ENCODE peak calls at places on chromosomes 3 and 15, in nine cellular contexts. T is AG09309; N is tibial artery; P is heart left ventricle; X is A549; L is cardiac muscle cell; H is CD8-positive, alpha-beta T cell; V is testis; R is heart right ventricle. W is an unnamed sample.
A peak's percentile ranks its signal among the peaks of the same experiment; 100 is the strongest.

GRCh38 chr3:31043184-31043819 is 148.8 kb upstream of the GADL1 start:
- DNase-seq in P (no peak), X (no peak), T (peak; percentile 52), N (peak; percentile 24), V (no peak), R (no peak), H (no peak), L (no peak), W (peak; percentile 85)

GRCh38 chr3:134487406-134487805 is 1.5 kb downstream of the CEP63 start:
- DNase-seq in P (no peak), N (no peak), L (no peak), R (no peak), T (no peak), X (no peak), V (no peak), H (no peak), W (no peak)

GRCh38 chr3:37324752-37325407 is 150.5 kb upstream of the LRRFIP2 start:
- DNase-seq in P (no peak), X (no peak), T (no peak), H (no peak), N (no peak), V (no peak), R (no peak), L (no peak), W (peak; percentile 86)

GRCh38 chr3:100492059-100492809 is at the start of gene TMEM45A:
- DNase-seq in X (peak; percentile 95), H (peak; percentile 10), V (peak; percentile 97), P (peak; percentile 98), L (peak; percentile 96), R (peak; percentile 93), T (peak; percentile 92), N (peak; percentile 96), W (peak; percentile 94)

GRCh38 chr3:101512521-101513418 is at the start of gene SENP7:
- DNase-seq in V (peak; percentile 89), P (peak; percentile 91), N (peak; percentile 85), H (peak; percentile 38), R (peak; percentile 90), L (peak; percentile 85), X (peak; percentile 85), T (peak; percentile 37), W (peak; percentile 79)

GRCh38 chr15:69996321-69996720 is 101.4 kb downstream of the TLE3 start:
- DNase-seq in T (no peak), H (no peak), P (no peak), R (no peak), N (no peak), V (no peak), X (no peak), L (no peak), W (no peak)

GRCh38 chr3:166191406-166191805 is 354.2 kb upstream of the BCHE start:
- DNase-seq in R (no peak), N (no peak), L (no peak), H (no peak), V (no peak), P (no peak), X (no peak), T (no peak), W (no peak)

GRCh38 chr15:70062321-70062956 is 35.3 kb downstream of the TLE3 start:
- DNase-seq in N (peak; percentile 53), P (peak; percentile 77), L (no peak), R (peak; percentile 78), X (no peak), T (peak; percentile 76), V (peak; percentile 78), H (no peak), W (peak; percentile 95)

GRCh38 chr3:152737021-152737908 is 97.7 kb upstream of the P2RY1 start:
- DNase-seq in X (peak; percentile 3), R (peak; percentile 11), L (no peak), P (no peak), N (peak; percentile 34), T (no peak), H (no peak), V (no peak), W (peak; percentile 92)

GRCh38 chr15:34013746-34014145 is 25.3 kb downstream of the AVEN start:
- DNase-seq in R (no peak), P (no peak), N (no peak), L (no peak), H (no peak), V (no peak), T (no peak), X (no peak), W (no peak)

GRCh38 chr3:147257972-147258371 is 148.4 kb downstream of the ZIC4 start:
- DNase-seq in N (no peak), L (no peak), H (no peak), R (no peak), X (no peak), P (no peak), T (no peak), V (no peak), W (no peak)

GRCh38 chr15:58369261-58369699 is 62.5 kb upstream of the LIPC start:
- DNase-seq in R (no peak), H (no peak), V (no peak), P (no peak), X (no peak), N (no peak), T (peak; percentile 82), L (no peak), W (no peak)

GRCh38 chr3:18752273-18752934 is 327.3 kb upstream of the SATB1 start:
- DNase-seq in T (no peak), R (no peak), P (no peak), N (no peak), H (no peak), L (no peak), V (no peak), X (no peak), W (no peak)

GRCh38 chr3:14631687-14632444 is 19.7 kb upstream of the CCDC174 start:
- DNase-seq in T (no peak), L (no peak), H (no peak), X (no peak), N (no peak), R (no peak), P (no peak), V (no peak), W (no peak)

GRCh38 chr3:88810455-88810854 is 297.0 kb upstream of the EPHA3 start:
- DNase-seq in X (no peak), V (no peak), P (no peak), L (peak; percentile 75), H (no peak), R (peak; percentile 4), T (no peak), N (no peak), W (peak; percentile 7)

GRCh38 chr3:85977615-85978338 is 1013.2 kb downstream of the VGLL3 start:
- DNase-seq in L (no peak), X (no peak), P (no peak), H (no peak), T (no peak), N (no peak), V (no peak), R (no peak), W (no peak)

GRCh38 chr3:19735111-19735510 is 198.9 kb downstream of the EFHB start:
- DNase-seq in V (no peak), L (no peak), N (no peak), R (no peak), H (no peak), X (peak; percentile 17), P (no peak), T (no peak), W (no peak)

GRCh38 chr3:157182879-157183278 is 22.9 kb upstream of the CCNL1 start:
- DNase-seq in P (no peak), V (no peak), N (no peak), X (peak; percentile 17), T (no peak), L (no peak), H (no peak), R (no peak), W (no peak)
- TF ChIP-seq CTCF in P (no peak), V (no peak), N (no peak), X (no peak), T (peak; percentile 36), L (no peak), H (no peak), R (no peak), W (no peak)

GRCh38 chr3:129793356-129793755 is 100.2 kb downstream of the TMCC1 start:
- DNase-seq in X (peak; percentile 11), T (no peak), P (no peak), L (no peak), R (no peak), V (no peak), N (no peak), H (no peak), W (peak; percentile 2)
- H3K4me3 ChIP-seq in X (peak overlapping the region; percentile 49), T (no peak overlapping the region), P (no peak overlapping the region), L (no peak overlapping the region), R (no peak overlapping the region), V (no peak overlapping the region), N (no peak overlapping the region), H (no peak overlapping the region), W (no peak overlapping the region)

DNA sequence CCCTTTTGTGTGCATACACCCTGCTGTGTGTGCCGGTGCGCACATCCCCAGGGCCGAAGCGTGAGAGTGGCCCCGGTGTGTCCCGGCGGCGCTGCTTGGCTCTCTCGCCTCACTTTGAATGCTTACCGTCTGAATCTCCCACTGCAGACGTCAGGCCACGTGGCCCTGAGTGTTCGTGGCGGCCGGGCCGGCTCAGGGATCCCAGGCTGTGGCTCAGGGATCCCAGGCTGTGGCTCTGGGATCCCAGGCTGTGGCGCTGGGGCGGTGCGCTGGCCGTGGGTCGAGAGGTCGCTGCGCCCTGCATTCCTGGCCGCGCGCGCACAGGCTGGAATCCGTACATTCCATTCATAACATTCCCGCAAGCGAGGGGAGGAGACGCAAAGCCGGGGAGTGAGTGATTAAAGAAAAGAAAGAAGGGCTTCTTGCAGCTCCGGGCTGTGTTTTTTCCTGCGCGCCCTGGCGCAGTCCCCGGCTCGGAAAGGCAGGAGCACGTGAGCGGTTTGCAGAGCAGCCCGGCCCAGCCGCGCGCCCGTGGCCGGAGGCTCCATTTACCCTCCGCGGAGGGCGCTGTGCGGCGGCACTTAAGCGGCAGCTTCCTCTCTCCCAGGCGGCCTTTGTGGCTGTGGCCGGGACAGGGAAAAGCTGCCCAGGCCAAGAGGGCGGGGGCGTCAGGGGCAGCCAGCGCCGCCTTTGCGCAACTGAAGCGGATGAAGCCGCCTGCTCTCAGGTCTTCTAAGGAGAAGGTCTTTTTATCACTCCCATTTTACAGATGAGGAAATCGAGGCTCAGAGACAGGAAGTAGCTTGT is 87.0 kb upstream of the ALDH1L1 start:
- DNase-seq in T (peak; percentile 88), H (no peak), X (peak; percentile 75), L (peak; percentile 93), P (peak; percentile 79), N (peak; percentile 84), V (peak; percentile 91), R (peak; percentile 45), W (peak; percentile 75)
- TF ChIP-seq CTCF in T (peak; percentile 19), H (no peak), X (no peak), L (peak; percentile 33), P (peak; percentile 25), N (peak; percentile 22), V (no peak), R (no peak), W (no peak)

DNA sequence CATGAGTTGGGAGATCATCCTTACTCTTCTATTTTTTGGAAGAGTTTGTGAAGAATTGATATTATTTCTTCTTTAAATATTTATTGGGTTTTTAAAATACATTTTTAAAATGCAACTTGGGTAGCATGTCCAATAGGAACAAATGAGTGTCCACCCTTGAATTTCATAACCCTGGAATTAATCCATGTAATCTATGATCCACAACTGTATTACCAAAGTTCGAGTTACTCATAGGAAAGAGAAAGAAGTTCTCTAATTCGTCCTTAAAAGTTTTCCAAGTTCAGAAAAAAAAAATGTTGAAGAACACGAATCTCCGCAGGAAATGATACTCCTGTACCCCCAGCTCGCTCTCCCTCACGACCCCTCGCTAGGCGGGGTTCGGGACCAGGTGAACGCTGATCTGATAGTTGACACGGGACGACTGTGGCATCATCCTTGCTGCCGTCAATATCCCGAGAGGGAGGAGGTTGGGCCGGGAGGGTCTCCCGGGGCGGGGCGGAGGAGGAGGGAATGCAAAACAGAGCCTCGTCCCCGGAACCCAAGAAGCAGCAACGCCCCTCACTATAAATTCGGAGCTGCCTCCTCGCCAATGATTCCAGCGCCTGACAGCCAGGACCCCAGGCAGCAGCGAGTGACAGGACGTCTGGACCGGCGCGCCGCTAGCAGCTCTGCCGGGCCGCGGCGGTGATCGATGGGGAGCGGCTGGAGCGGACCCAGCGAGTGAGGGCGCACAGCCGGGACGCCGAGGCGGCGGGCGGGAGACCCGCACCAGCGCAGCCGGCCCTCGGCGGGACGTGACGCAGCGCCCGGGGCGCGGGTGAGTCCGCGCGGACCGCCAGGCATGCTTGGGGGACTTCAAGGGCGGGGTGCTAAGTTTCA is at the start of gene AGTR1:
- DNase-seq in R (peak; percentile 79), V (peak; percentile 69), T (no peak), P (peak; percentile 78), X (peak; percentile 38), H (no peak), N (peak; percentile 82), L (peak; percentile 67), W (peak; percentile 60)
- H3K4me3 ChIP-seq in R (peak within 1 kb of the TSS; percentile 54), V (peak within 1 kb of the TSS; percentile 67), T (peak within 1 kb of the TSS; percentile 74), P (peak within 1 kb of the TSS; percentile 67), X (peak within 1 kb of the TSS; percentile 66), H (no peak within 1 kb of the TSS), N (peak within 1 kb of the TSS; percentile 73), L (peak within 1 kb of the TSS; percentile 38), W (peak within 1 kb of the TSS; percentile 65)